ENCODE peak calls at places on chromosomes 13 and 19, in ten cellular contexts. B is naive thymus-derived CD4-positive, alpha-beta T cell; X is tibial nerve; Y is CD8-positive, alpha-beta T cell; I is body of pancreas; R is A549; G is heart left ventricle; Z is cardiac fibroblast; P is thoracic aorta; T is fibroblast of pulmonary artery. W is an unnamed sample.

GRCh38 chr13:74306496-74306895 is 172.3 kb upstream of the KLF12 start:
- DNase-seq in B (no peak), X (no peak), Y (no peak), I (no peak), R (no peak), G (no peak), Z (peak; percentile 11), P (no peak), T (peak; percentile 20), W (peak; percentile 38)

GRCh38 chr19:10744222-10744847 is 26.5 kb downstream of the DNM2 start:
- DNase-seq in B (no peak), X (no peak), Y (no peak), I (no peak), R (no peak), G (no peak), Z (no peak), P (no peak), T (no peak), W (no peak)

GRCh38 chr19:961866-962620 is 22.1 kb upstream of the WDR18 start:
- DNase-seq in B (no peak), X (no peak), Y (no peak), I (no peak), R (no peak), G (no peak), Z (peak; percentile 25), P (no peak), T (no peak), W (no peak)

GRCh38 chr13:23969672-23970071 is 72.4 kb upstream of the C1QTNF9B start:
- DNase-seq in B (no peak), X (no peak), Y (no peak), I (no peak), R (no peak), G (no peak), Z (no peak), P (no peak), T (peak; percentile 81), W (no peak)

GRCh38 chr19:46435009-46435408 is 6.3 kb upstream of the PNMA8C start:
- DNase-seq in B (no peak), X (no peak), Y (no peak), I (no peak), R (no peak), G (no peak), Z (no peak), P (no peak), T (no peak), W (no peak)

GRCh38 chr13:103031332-103031873 is 34.8 kb downstream of the SLC10A2 start:
- DNase-seq in B (no peak), X (no peak), Y (no peak), I (no peak), R (no peak), G (no peak), Z (no peak), P (no peak), T (no peak), W (no peak)

GRCh38 chr13:102948006-102948405 is 102.2 kb downstream of the ERCC5 start:
- DNase-seq in B (no peak), X (peak; percentile 12), Y (no peak), I (peak; percentile 3), R (no peak), G (no peak), Z (peak; percentile 10), P (no peak), T (peak; percentile 16), W (no peak)

GRCh38 chr13:27419333-27419732 is 5.1 kb upstream of the GTF3A start:
- DNase-seq in B (no peak), X (no peak), Y (no peak), I (no peak), R (no peak), G (no peak), Z (no peak), P (no peak), T (no peak), W (no peak)

GRCh38 chr19:6632002-6632621 is 37.8 kb downstream of the TNFSF14 start:
- DNase-seq in B (peak; percentile 78), X (peak; percentile 98), Y (peak; percentile 85), I (peak; percentile 80), R (peak; percentile 25), G (peak; percentile 41), Z (peak; percentile 87), P (peak; percentile 45), T (peak; percentile 84), W (peak; percentile 86)

GRCh38 chr13:83883061-83883523 is 818 bp upstream of the SLITRK1 start:
- DNase-seq in B (no peak), X (no peak), Y (no peak), I (no peak), R (no peak), G (no peak), Z (no peak), P (no peak), T (no peak), W (no peak)

GRCh38 chr13:50892162-50892944 is 17.2 kb upstream of the RNASEH2B start:
- DNase-seq in B (peak; percentile 37), X (no peak), Y (peak; percentile 63), I (no peak), R (no peak), G (no peak), Z (no peak), P (no peak), T (no peak), W (peak; percentile 96)

GRCh38 chr13:21435710-21436151 is 23.4 kb downstream of the ZDHHC20 start:
- DNase-seq in B (no peak), X (peak; percentile 56), Y (peak; percentile 61), I (peak; percentile 80), R (peak; percentile 22), G (peak; percentile 68), Z (peak; percentile 90), P (peak; percentile 13), T (peak; percentile 84), W (no peak)

GRCh38 chr19:24046550-24046949 is 40.4 kb upstream of the ZNF254 start:
- DNase-seq in B (no peak), X (no peak), Y (no peak), I (no peak), R (no peak), G (no peak), Z (no peak), P (no peak), T (no peak), W (no peak)

GRCh38 chr13:23322353-23323336 is 110.9 kb downstream of the SACS start:
- DNase-seq in B (no peak), X (no peak), Y (no peak), I (no peak), R (no peak), G (no peak), Z (no peak), P (no peak), T (no peak), W (no peak)

GRCh38 chr13:111034811-111035210 is 80.3 kb upstream of the ARHGEF7 start:
- DNase-seq in B (no peak), X (no peak), Y (no peak), I (no peak), R (no peak), G (no peak), Z (peak; percentile 28), P (no peak), T (peak; percentile 21), W (no peak)

GRCh38 chr13:48888613-48889012 is 87.1 kb upstream of the FNDC3A start:
- DNase-seq in B (no peak), X (no peak), Y (no peak), I (peak; percentile 26), R (no peak), G (no peak), Z (no peak), P (no peak), T (no peak), W (no peak)

GRCh38 chr13:48896312-48896711 is 79.4 kb upstream of the FNDC3A start:
- DNase-seq in B (no peak), X (no peak), Y (no peak), I (no peak), R (no peak), G (no peak), Z (peak; percentile 81), P (no peak), T (peak; percentile 68), W (no peak)

GRCh38 chr13:48892311-48892710 is 83.4 kb upstream of the FNDC3A start:
- DNase-seq in B (no peak), X (no peak), Y (no peak), I (no peak), R (peak; percentile 36), G (no peak), Z (peak; percentile 97), P (no peak), T (peak; percentile 86), W (no peak)

GRCh38 chr13:48890386-48890785 is 85.3 kb upstream of the FNDC3A start:
- DNase-seq in B (no peak), X (no peak), Y (no peak), I (no peak), R (no peak), G (no peak), Z (no peak), P (no peak), T (no peak), W (no peak)

GRCh38 chr13:48891586-48891985 is 84.1 kb upstream of the FNDC3A start:
- DNase-seq in B (no peak), X (no peak), Y (no peak), I (peak; percentile 9), R (no peak), G (no peak), Z (peak; percentile 88), P (no peak), T (peak; percentile 65), W (no peak)
- H3K4me3 ChIP-seq in B (no peak overlapping the region), X (no peak overlapping the region), Y (no peak overlapping the region), I (no peak overlapping the region), R (no peak overlapping the region), G (no peak overlapping the region), Z (no peak overlapping the region), P (no peak overlapping the region), T (no peak overlapping the region), W (no peak overlapping the region)

DNA sequence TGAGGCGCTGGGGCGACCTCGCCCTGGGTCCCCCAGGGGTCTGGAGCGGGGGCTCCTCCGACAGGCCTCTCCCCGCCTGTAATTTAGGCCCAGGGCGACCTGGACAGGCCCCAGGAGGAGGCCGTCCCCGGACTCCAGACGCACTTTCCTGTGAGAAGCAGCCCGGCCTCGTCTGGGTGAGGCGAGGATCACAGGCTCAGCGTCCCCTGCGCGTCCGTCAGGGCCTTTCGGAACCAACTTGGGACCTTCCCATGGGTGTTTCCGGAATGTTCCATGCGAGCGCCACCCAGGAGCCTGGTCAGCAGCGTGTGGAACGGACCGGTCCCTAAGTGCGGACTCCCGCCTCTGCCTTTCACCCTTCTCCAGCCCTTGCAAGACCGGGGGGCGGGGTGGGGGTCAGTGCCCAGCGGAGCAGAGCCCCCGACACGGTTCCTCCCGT is 1.0 kb upstream of the GRTP1 start:
- DNase-seq in B (no peak), X (peak; percentile 7), Y (peak; percentile 47), I (no peak), R (no peak), G (no peak), Z (no peak), P (no peak), T (no peak), W (no peak)
- H3K4me3 ChIP-seq in B (no peak overlapping the region), X (peak overlapping the region; percentile 88), Y (no peak overlapping the region), I (no peak overlapping the region), R (peak overlapping the region; percentile 39), G (no peak overlapping the region), Z (no peak overlapping the region), P (peak overlapping the region; percentile 61), T (no peak overlapping the region), W (no peak overlapping the region)

GRCh38 chr19:58477130-58477529 is 978 bp downstream of the ZNF446 start:
- DNase-seq in B (no peak), X (no peak), Y (no peak), I (no peak), R (no peak), G (no peak), Z (no peak), P (no peak), T (no peak), W (no peak)
- H3K4me3 ChIP-seq in B (no peak overlapping the region), X (peak overlapping the region; percentile 75), Y (no peak overlapping the region), I (no peak overlapping the region), R (peak overlapping the region; percentile 57), G (no peak overlapping the region), Z (no peak overlapping the region), P (peak overlapping the region; percentile 81), T (peak overlapping the region; percentile 70), W (peak overlapping the region; percentile 83)

GRCh38 chr19:7873304-7874079 is 698 bp downstream of the PRR36 start:
- DNase-seq in B (no peak), X (no peak), Y (no peak), I (no peak), R (no peak), G (no peak), Z (no peak), P (no peak), T (no peak), W (no peak)
- H3K4me3 ChIP-seq in B (no peak overlapping the region), X (peak overlapping the region; percentile 35), Y (peak overlapping the region; percentile 27), I (no peak overlapping the region), R (peak overlapping the region; percentile 86), G (peak overlapping the region; percentile 29), Z (no peak overlapping the region), P (peak overlapping the region; percentile 46), T (no peak overlapping the region), W (peak overlapping the region; percentile 48)